ENCODE peak calls at places on chromosome X, in four cellular contexts. P is heart left ventricle, L is esophagus muscularis mucosa, N is ovary. Q is an unnamed sample.

GRCh38 chrX:6226053-6226645 is 2.5 kb downstream of the NLGN4X start:
- DNase-seq in P (no peak), L (no peak), N (peak; percentile 22), Q (no peak)

GRCh38 chrX:45714864-45715263 is 514.2 kb upstream of the DIPK2B start:
- DNase-seq in P (no peak), L (no peak), N (no peak), Q (peak; percentile 11)

GRCh38 chrX:74781507-74782034 is 143.7 kb downstream of the NEXMIF start:
- DNase-seq in P (no peak), L (no peak), N (no peak), Q (no peak)

GRCh38 chrX:107571296-107571998 is 56.9 kb upstream of the PRPS1 start:
- DNase-seq in P (no peak), L (no peak), N (no peak), Q (no peak)

GRCh38 chrX:66221856-66222255 is 57.8 kb downstream of the HEPH start:
- DNase-seq in P (no peak), L (no peak), N (no peak), Q (no peak)

GRCh38 chrX:119266364-119266995 is 30.4 kb downstream of the PGRMC1 start:
- DNase-seq in P (no peak), L (no peak), N (peak; percentile 17), Q (peak; percentile 11)

GRCh38 chrX:129606918-129607317 is 47.8 kb downstream of the APLN start:
- DNase-seq in P (peak; percentile 40), L (no peak), N (peak; percentile 75), Q (peak; percentile 74)

GRCh38 chrX:54042609-54043010 is 1.7 kb downstream of the PHF8 start:
- DNase-seq in P (peak; percentile 35), L (peak; percentile 89), N (peak; percentile 60), Q (peak; percentile 33)

GRCh38 chrX:112889400-112889799 is 48.8 kb upstream of the AMOT start:
- DNase-seq in P (peak; percentile 11), L (no peak), N (no peak), Q (no peak)

GRCh38 chrX:103372886-103373285 is 3.5 kb upstream of the BEX3 start:
- DNase-seq in P (no peak), L (no peak), N (no peak), Q (no peak)

GRCh38 chrX:155615938-155616337 is 3.2 kb upstream of the TMLHE start:
- DNase-seq in P (no peak), L (no peak), N (no peak), Q (no peak)

GRCh38 chrX:155613927-155614559 is 1.3 kb upstream of the TMLHE start:
- DNase-seq in P (no peak), L (no peak), N (no peak), Q (no peak)

GRCh38 chrX:155611302-155611701 is 1.4 kb downstream of the TMLHE start:
- DNase-seq in P (no peak), L (no peak), N (no peak), Q (no peak)

DNA sequence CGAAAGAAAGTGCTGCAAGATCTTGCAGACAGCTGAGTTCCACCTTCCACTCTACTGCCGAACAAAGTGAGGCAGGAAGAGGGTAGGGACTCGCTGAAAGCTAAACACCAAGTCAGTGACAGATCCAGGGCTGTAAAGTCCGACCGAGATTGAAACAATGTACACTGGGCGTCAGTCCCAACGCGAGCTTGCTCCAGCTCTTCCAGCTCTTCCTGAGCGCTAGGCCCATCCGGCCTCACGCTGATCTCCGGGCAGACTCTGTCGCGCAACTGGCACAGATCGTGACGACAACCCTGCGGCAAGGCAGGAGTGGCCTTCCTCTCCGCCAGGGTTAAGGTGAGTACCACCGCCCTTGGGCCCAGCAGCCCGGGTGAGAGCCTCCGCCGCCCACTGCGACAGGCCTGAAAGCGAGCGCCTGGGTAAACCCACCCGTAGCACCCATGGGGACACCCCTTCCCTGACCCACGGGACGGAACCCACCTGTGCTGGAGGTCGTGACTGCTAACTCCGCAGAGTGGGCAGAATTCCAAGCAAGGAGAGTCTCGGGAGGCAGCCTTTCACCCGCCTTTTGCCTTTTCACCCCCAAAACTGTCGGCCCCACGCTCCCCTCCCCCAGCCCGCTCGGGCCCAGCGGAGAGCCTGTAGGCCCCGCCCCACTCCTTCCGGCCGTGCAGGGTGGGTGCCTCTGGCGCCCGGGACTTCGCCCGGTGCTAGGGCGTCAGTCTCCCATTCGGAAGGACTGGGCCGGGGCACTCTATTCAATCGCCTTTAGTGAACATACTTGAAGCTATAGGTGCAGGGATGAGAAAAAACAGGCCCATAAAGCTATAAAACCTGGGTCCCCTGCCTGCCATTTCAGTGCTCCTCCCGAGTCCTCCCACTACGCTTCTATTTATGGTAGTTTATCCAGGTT is at the start of gene TMLHE:
- DNase-seq in P (peak; percentile 73), L (no peak), N (peak; percentile 66), Q (peak; percentile 79)
- TF ChIP-seq POLR2A in P (no peak), L (no peak), N (no peak), Q (peak; percentile 65)

GRCh38 chrX:83658731-83659130 is 150.6 kb downstream of the POU3F4 start:
- DNase-seq in P (no peak), L (no peak), N (no peak), Q (no peak)
- TF ChIP-seq CTCF in P (no peak), L (no peak), N (no peak), Q (no peak)

GRCh38 chrX:13254870-13255269 is 65.0 kb downstream of the ATXN3L start:
- DNase-seq in P (no peak), L (no peak), N (no peak), Q (no peak)

GRCh38 chrX:13258725-13259124 is 61.1 kb downstream of the ATXN3L start:
- DNase-seq in P (no peak), L (no peak), N (no peak), Q (no peak)

GRCh38 chrX:13258052-13258444 is 61.8 kb downstream of the ATXN3L start:
- DNase-seq in P (no peak), L (no peak), N (no peak), Q (no peak)

GRCh38 chrX:13257223-13258051 is 62.4 kb downstream of the ATXN3L start:
- DNase-seq in P (no peak), L (no peak), N (no peak), Q (no peak)

DNA sequence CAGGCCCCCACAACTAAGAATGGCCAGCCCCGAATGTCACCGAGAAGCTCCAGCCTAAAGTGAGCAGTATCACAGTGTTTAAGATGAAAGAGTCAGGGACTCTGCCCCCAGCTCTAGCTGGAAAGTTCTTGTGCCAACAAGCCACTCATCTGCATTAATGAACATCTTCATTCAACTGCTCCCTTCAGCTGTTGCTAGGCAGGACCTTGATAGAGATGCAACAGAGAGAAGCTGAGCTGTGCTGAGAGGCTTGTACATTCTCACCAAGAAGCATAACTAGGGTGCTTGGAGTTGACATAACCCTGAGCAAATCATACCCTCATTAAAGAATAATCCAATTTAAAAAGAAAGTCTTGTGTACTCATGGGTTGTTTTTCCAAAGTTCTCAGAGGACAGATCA is 63.3 kb downstream of the ATXN3L start:
- DNase-seq in P (no peak), L (no peak), N (no peak), Q (no peak)
- TF ChIP-seq POLR2A in P (no peak), L (no peak), N (no peak), Q (no peak)

DNA sequence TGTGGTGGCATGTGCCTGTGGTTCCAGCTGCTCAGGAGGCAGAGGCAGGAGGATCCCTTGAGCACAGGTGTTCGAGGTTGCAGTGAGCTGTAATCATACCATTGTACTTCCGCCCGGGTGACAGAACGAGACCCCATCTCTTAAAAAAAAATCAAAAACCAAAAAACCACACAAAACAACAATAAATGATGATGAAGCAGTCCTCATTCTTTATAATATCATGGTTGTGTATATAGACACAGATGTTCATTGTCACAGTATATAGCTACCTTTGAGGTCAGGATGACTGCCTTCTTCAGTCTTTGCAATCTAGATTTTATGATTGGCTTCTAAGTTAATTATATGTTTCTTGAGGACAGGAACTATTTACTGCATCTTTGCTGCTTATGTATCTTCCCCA is 37.0 kb downstream of the ZFX start:
- DNase-seq in P (no peak), L (no peak), N (no peak), Q (no peak)
- TF ChIP-seq CTCF in P (no peak), L (no peak), N (no peak), Q (no peak)

GRCh38 chrX:120629667-120630537 is at the start of gene C1GALT1C1:
- DNase-seq in P (peak; percentile 92), L (peak; percentile 97), N (peak; percentile 89), Q (peak; percentile 94)
- TF ChIP-seq POLR2A in P (peak; percentile 70), L (no peak), N (no peak), Q (peak; percentile 68)

GRCh38 chrX:85109235-85109634 is 105.6 kb downstream of the APOOL start:
- DNase-seq in P (no peak), L (no peak), N (no peak), Q (no peak)
- TF ChIP-seq CTCF in P (peak; percentile 14), L (peak; percentile 22), N (no peak), Q (no peak)

GRCh38 chrX:71053217-71053621 is 14.9 kb downstream of the SNX12 start:
- DNase-seq in P (peak; percentile 22), L (no peak), N (no peak), Q (no peak)
- TF ChIP-seq POLR2A in P (no peak), L (no peak), N (no peak), Q (no peak)

DNA sequence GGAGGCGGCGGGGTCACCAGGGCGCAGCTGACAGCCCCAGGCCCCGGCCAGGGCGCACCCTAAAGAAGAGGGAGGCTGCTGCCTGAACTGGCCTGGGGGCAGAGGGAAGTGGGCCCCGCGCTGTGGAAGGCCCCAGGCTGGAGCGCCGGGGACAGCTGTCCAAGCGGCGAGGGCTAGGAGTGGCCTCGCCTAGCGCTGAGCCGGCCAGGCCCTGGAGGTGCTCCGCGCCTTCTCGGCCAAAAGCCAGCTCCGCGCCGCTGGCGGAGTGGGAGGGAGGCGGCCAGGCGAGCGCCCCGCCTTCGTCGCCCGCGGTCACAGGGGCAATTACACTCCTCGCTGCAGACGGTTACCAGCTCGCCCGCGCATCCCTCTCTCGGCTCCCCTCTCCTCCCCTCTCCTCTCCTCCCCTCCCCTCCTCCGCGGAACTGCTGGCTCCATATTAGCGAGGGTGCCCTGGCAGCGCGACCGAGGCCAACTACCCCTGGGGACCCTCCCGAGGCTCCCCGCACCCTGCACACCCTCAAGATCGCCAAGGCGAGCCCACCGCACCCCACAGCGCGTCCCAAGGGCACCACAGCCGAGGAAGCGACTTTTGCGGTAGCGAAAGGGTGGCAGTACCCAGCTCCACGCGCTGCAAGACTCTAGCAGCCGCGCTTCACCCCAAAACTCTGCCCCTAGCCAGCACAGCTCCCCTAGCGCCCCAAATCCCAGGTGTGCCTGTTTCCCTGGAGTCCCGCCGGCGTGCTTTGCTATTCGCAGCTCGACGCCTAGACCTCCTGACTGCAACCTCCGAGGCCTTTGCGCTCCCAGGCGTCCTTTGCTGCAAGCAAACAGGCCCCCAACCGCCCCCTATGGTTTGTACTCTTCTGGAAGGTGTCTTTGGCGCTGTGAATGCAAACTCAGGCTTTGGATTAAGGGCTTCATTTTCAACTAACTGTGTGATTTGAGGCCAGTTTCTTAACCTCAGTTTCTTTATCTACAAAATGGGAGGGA is 91.4 kb downstream of the BCOR start:
- DNase-seq in P (peak; percentile 47), L (no peak), N (peak; percentile 61), Q (peak; percentile 71)
- TF ChIP-seq CTCF in P (no peak), L (no peak), N (no peak), Q (no peak)

GRCh38 chrX:19863237-19864223 is 23.9 kb downstream of the SH3KBP1 start:
- DNase-seq in P (no peak), L (no peak), N (no peak), Q (no peak)
- TF ChIP-seq POLR2A in P (no peak), L (no peak), N (no peak), Q (no peak)